ENCODE peak calls at places on chromosomes 16 and 17, in six cellular contexts. Q is K562, R is prostate gland, L is GM12891, C is sigmoid colon, F is stomach. V is an unnamed sample.

GRCh38 chr16:9122342-9122741 is 30.9 kb downstream of the HAPSTR1 start:
- DNase-seq in Q (no peak), R (no peak), L (no peak), C (peak), F (no peak), V (no peak)

GRCh38 chr16:82769845-82770244 is 143.1 kb downstream of the CDH13 start:
- DNase-seq in Q (no peak), R (no peak), L (no peak), C (no peak), F (no peak), V (no peak)

GRCh38 chr17:3959295-3959899 is 4.8 kb downstream of the ATP2A3 start:
- DNase-seq in Q (peak), R (peak), L (no peak), C (no peak), F (peak), V (no peak)

GRCh38 chr17:75864448-75864871 is 9.3 kb upstream of the WBP2 start:
- DNase-seq in Q (peak), R (no peak), L (peak), C (peak), F (peak), V (peak)

GRCh38 chr16:48430890-48431289 is 45.7 kb upstream of the SIAH1 start:
- DNase-seq in Q (no peak), R (no peak), L (no peak), C (no peak), F (no peak), V (no peak)

GRCh38 chr16:56363781-56364565 is 61.4 kb downstream of the AMFR start:
- DNase-seq in Q (no peak), R (no peak), L (no peak), C (no peak), F (no peak), V (no peak)

GRCh38 chr17:45265823-45266222 is 3.9 kb upstream of the SPATA32 start:
- DNase-seq in Q (no peak), R (no peak), L (no peak), C (no peak), F (no peak), V (no peak)

GRCh38 chr16:85508993-85509392 is 104.1 kb upstream of the GSE1 start:
- DNase-seq in Q (no peak), R (no peak), L (no peak), C (no peak), F (no peak), V (no peak)

GRCh38 chr17:59139939-59140338 is 15.0 kb downstream of the SKA2 start:
- DNase-seq in Q (no peak), R (no peak), L (no peak), C (no peak), F (no peak), V (no peak)

GRCh38 chr16:82263456-82264159 is 93.6 kb upstream of the MPHOSPH6 start:
- DNase-seq in Q (peak), R (peak), L (peak), C (peak), F (peak), V (peak)

GRCh38 chr17:36105718-36106117 is 2.1 kb downstream of the CCL4 start:
- DNase-seq in Q (no peak), R (no peak), L (no peak), C (no peak), F (no peak), V (no peak)

GRCh38 chr17:55555772-55556171 is 44.5 kb upstream of the SMIM36 start:
- DNase-seq in Q (no peak), R (no peak), L (no peak), C (no peak), F (no peak), V (no peak)

GRCh38 chr17:64779344-64780095 is 117.4 kb upstream of the SMURF2 start:
- DNase-seq in Q (no peak), R (no peak), L (no peak), C (no peak), F (no peak), V (no peak)

GRCh38 chr17:76075364-76076099 is 951 bp downstream of the GALR2 start:
- DNase-seq in Q (no peak), R (no peak), L (peak), C (no peak), F (no peak), V (no peak)

GRCh38 chr17:64679710-64680216 is 17.7 kb upstream of the SMURF2 start:
- DNase-seq in Q (no peak), R (no peak), L (no peak), C (no peak), F (no peak), V (no peak)

GRCh38 chr16:28316056-28316455 is 23.7 kb downstream of the SBK1 start:
- DNase-seq in Q (no peak), R (no peak), L (no peak), C (no peak), F (no peak), V (no peak)

GRCh38 chr17:40314557-40314953 is 5.6 kb downstream of the RARA start:
- DNase-seq in Q (no peak), R (peak), L (no peak), C (peak), F (peak), V (no peak)

GRCh38 chr17:19935169-19935568 is 42.5 kb downstream of the AKAP10 start:
- DNase-seq in Q (no peak), R (no peak), L (no peak), C (no peak), F (no peak), V (no peak)

GRCh38 chr17:792277-792676 is 10.1 kb downstream of the MRM3 start:
- DNase-seq in Q (no peak), R (no peak), L (no peak), C (peak), F (no peak), V (no peak)

GRCh38 chr17:2090804-2091534 is 36.1 kb downstream of the HIC1 start:
- DNase-seq in Q (peak), R (no peak), L (no peak), C (peak), F (no peak), V (no peak)

GRCh38 chr17:31494259-31495048 is 103.0 kb downstream of the RAB11FIP4 start:
- DNase-seq in Q (no peak), R (no peak), L (peak), C (no peak), F (peak), V (peak)

GRCh38 chr17:62753562-62753961 is 54.6 kb downstream of the MARCHF10 start:
- DNase-seq in Q (no peak), R (no peak), L (no peak), C (no peak), F (no peak), V (no peak)

GRCh38 chr16:84648595-84649510 is 542 bp downstream of the KLHL36 start:
- DNase-seq in Q (peak), R (peak), L (peak), C (peak), F (peak), V (peak)

GRCh38 chr17:49571283-49571682 is 4.4 kb upstream of the NXPH3 start:
- DNase-seq in Q (no peak), R (no peak), L (no peak), C (no peak), F (no peak), V (no peak)

GRCh38 chr16:70679653-70680494 is 6.0 kb downstream of the MTSS2 start:
- DNase-seq in Q (peak), R (no peak), L (no peak), C (no peak), F (no peak), V (no peak)

GRCh38 chr17:19017804-19018599 is 13.4 kb upstream of the FAM83G start:
- DNase-seq in Q (no peak), R (no peak), L (no peak), C (no peak), F (no peak), V (no peak)

GRCh38 chr17:4087911-4088693 is 54.7 kb downstream of the ZZEF1 start:
- DNase-seq in Q (no peak), R (no peak), L (no peak), C (no peak), F (no peak), V (no peak)

GRCh38 chr17:1252203-1252608 is 18.0 kb upstream of the BHLHA9 start:
- DNase-seq in Q (no peak), R (no peak), L (no peak), C (no peak), F (no peak), V (no peak)

GRCh38 chr16:28326881-28327610 is 34.7 kb downstream of the SBK1 start:
- DNase-seq in Q (peak), R (no peak), L (peak), C (peak), F (peak), V (peak)

GRCh38 chr16:14194706-14195105 is 123.6 kb downstream of the MRTFB start:
- DNase-seq in Q (no peak), R (no peak), L (no peak), C (no peak), F (no peak), V (no peak)

GRCh38 chr17:21689604-21690003 is 2.7 kb upstream of the KCNJ18 start:
- DNase-seq in Q (no peak), R (no peak), L (no peak), C (peak), F (no peak), V (no peak)

GRCh38 chr16:72111653-72112451 is 18.2 kb downstream of the DHX38 start:
- DNase-seq in Q (peak), R (no peak), L (no peak), C (no peak), F (no peak), V (no peak)

GRCh38 chr16:1959269-1960039 is at the start of gene NDUFB10:
- DNase-seq in Q (peak), R (peak), L (peak), C (peak), F (peak), V (peak)
- TF ChIP-seq POLR2A in Q (peak), R (peak), L (peak), C (peak), F (no peak), V (peak)

GRCh38 chr17:80263253-80264047 is 2.8 kb downstream of the RNF213 start:
- DNase-seq in Q (no peak), R (peak), L (peak), C (peak), F (peak), V (peak)
- TF ChIP-seq POLR2AphosphoS5 in Q (no peak), R (peak), L (peak), C (no peak), F (peak), V (peak)

DNA sequence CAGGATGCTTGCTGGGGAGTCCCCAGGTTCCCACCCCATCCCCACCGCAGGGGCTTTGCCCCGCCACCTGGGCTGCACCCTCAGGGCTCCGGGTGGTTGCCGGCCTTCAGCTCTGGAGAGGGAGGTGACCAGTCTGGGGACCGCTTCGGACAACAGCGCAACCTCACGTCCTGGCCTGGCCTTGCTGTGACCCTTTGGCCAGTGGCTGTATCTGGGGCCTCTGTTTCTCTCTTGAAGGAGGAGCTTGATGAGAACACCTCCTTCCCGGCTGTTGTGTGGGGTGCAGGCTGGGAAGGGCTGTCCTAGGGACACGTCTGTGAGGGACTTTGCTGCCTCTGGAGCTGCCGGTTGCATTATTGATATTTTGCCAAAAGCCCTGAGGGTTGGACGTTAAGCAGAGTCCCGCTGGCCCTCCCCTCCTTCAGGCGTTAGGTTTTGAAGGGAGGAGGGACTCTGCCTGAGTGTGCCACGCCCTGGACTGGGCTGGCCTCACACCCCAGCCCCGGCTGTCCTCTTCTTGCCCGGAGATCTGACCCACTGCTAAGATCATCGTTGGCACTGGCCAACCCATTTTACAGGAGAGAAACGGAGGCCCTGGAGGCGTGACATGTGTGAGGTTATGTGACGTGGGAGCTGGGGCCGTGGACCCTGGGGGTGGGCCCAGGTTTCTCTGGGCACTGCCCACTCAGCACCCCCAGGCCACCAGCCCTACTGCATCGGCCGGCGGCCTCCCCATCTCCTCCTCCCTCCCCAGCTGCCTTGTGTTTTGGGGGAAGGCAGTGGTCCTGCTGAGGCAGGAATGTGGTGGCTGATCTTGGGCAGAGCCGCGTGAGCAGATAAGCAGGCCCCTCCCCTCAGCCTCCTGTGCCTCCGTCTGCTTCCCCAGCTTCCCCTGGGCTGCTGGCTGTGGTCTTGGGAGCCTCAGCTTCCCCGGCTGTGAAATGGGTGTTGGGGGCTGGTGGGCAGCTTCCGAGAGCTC is 8.5 kb downstream of the ZFPM1 start:
- DNase-seq in Q (peak), R (no peak), L (no peak), C (no peak), F (peak), V (no peak)
- TF ChIP-seq POLR2A in Q (no peak), R (no peak), L (no peak), C (no peak), F (no peak), V (no peak)

GRCh38 chr16:11684231-11685025 is 16.2 kb downstream of the SNN start:
- DNase-seq in Q (no peak), R (no peak), L (no peak), C (peak), F (no peak), V (no peak)

GRCh38 chr16:11688520-11688886 is 20.2 kb downstream of the SNN start:
- DNase-seq in Q (no peak), R (no peak), L (no peak), C (no peak), F (no peak), V (no peak)

GRCh38 chr16:11687606-11688519 is 19.6 kb downstream of the SNN start:
- DNase-seq in Q (no peak), R (no peak), L (no peak), C (peak), F (peak), V (no peak)

GRCh38 chr16:11686713-11687112 is 18.5 kb downstream of the SNN start:
- DNase-seq in Q (no peak), R (no peak), L (no peak), C (no peak), F (no peak), V (no peak)

GRCh38 chr16:11685844-11686618 is 17.8 kb downstream of the SNN start:
- DNase-seq in Q (no peak), R (no peak), L (no peak), C (peak), F (peak), V (no peak)
- TF ChIP-seq POLR2AphosphoS5 in Q (no peak), R (no peak), L (no peak), C (no peak), F (no peak), V (no peak)

DNA sequence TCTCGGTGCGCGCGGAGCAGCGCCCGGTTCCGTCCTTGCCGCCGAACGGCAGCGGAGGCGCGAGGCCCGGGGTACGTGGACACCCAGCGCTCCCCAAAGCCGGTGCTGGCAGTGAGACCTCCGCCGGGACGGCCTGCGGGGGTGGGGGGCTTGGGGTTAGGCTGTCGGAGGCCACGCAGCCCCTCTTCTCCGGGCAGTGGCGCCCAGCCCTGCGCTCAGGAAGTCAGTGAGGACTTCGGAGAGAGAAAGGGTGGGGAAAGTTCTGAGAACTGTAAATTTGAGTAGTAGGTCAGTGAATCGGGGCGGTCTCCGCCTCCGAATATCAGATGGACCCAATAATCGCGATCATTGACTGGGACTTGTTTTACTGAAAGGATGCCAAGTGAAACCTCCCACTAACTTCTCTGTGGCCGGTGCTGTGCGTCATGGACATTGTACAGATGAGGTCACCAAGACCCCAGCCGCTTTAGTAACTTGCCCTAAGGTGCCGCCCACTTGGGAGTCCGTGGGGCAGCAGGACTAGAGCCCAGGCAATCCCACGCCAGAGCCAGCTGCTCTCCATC is 468 bp downstream of the IL4R start:
- DNase-seq in Q (peak), R (no peak), L (no peak), C (peak), F (peak), V (no peak)
- TF ChIP-seq POLR2A in Q (no peak), R (peak), L (peak), C (peak), F (no peak), V (peak)

DNA sequence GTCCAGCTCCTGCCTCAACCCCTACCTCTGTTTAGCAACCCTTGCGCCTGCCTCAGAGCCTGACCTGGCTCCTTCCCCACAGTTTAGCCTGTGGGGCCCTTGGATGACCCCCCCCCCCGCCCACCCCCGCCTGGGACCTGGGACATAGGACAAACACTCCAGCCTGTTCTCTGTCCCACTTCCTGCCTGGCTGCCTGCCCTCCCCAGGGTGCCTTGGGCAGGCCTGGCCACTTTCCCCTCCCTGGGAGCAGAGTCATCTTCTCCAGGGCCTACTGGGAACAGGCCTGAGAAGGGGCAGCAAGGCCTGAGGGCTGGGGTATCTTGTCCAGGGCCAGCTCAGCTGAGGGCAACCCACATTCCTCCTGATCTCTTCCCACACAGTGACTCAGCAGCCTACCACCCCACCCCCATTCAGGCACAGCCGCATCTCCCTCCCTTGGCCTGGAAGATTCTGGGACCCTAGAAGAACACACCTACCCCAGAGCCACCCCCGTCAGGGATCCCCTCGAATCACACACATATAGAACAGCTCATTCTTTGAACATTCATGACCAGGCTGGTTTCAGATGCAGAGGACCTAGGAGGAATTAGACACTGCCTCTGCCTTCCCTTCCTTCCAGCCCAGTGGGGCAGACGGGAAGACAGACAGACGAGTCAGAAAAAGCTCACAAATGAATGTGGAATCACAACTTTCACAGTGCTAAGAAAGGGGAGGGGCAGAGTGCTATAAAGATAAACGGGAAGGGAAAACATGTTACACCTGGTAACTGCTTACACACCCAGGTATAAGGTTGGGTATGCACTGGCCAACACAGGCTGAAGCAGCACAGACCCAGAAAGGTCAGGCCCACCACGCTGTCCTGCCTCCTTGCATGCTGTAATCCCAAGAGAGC is 6.0 kb downstream of the FHOD1 start:
- DNase-seq in Q (peak), R (peak), L (no peak), C (no peak), F (peak), V (no peak)
- TF ChIP-seq POLR2AphosphoS5 in Q (peak), R (peak), L (no peak), C (no peak), F (peak), V (no peak)

DNA sequence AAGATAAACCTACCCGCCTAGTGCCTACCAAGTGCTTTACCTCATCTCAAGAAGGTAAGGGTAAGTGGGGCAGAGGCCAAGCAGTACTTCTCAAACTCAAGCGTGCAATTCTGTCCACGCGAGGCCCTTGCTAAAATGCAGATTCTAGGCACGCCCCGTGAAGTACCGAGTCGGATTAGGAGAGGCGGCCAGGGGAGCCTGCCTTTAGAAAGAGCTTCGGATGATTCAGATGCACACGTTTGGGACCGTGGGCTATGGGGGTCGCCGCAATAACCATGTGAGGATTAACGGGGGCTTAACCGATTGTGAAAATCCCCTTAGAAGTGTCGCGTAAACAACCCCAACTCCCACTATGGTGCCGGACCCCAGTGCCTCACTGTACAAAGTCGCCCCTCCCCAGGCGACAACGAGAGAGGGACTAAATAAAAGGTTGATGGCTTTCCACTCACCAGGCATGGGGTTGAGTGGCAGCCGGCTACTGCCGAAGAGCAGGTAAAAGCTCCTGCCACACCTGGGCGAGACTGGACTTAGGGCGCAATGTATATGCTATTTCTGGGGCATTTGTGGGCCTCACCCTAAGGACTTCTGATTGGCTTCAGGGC is 681 bp upstream of the SP2 start:
- DNase-seq in Q (no peak), R (peak), L (no peak), C (no peak), F (peak), V (no peak)
- TF ChIP-seq POLR2A in Q (peak), R (peak), L (peak), C (peak), F (no peak), V (peak)

GRCh38 chr17:78882546-78883089 is 20.4 kb downstream of the CEP295NL start:
- DNase-seq in Q (no peak), R (no peak), L (no peak), C (no peak), F (no peak), V (no peak)

GRCh38 chr17:78883533-78884131 is 19.4 kb downstream of the CEP295NL start:
- DNase-seq in Q (no peak), R (peak), L (no peak), C (peak), F (peak), V (no peak)

GRCh38 chr17:78884876-78885667 is 17.9 kb downstream of the CEP295NL start:
- DNase-seq in Q (no peak), R (no peak), L (no peak), C (no peak), F (no peak), V (no peak)

GRCh38 chr17:78884148-78884870 is 18.7 kb downstream of the CEP295NL start:
- DNase-seq in Q (no peak), R (no peak), L (no peak), C (no peak), F (no peak), V (no peak)

GRCh38 chr17:78883090-78883532 is 19.9 kb downstream of the CEP295NL start:
- DNase-seq in Q (peak), R (no peak), L (no peak), C (peak), F (peak), V (no peak)
- TF ChIP-seq POLR2AphosphoS5 in Q (no peak), R (no peak), L (no peak), C (peak), F (peak), V (no peak)

GRCh38 chr16:720990-721764 is at the start of gene ANTKMT:
- DNase-seq in Q (peak), R (peak), L (peak), C (peak), F (peak), V (peak)
- TF ChIP-seq POLR2A in Q (peak), R (peak), L (peak), C (no peak), F (no peak), V (peak)

V was measured in GM12892.